ENCODE peak calls at places on chromosomes 1 and 21, in four cellular contexts. One of them, this sample, is unnamed.

GRCh38 chr1:8434104-8434503 is 116.2 kb downstream of the SLC45A1 start:
- DNase-seq in GM12878: no peak
- DNase-seq in K562: no peak
- DNase-seq in HepG2: no peak
- DNase-seq in this sample: no peak

GRCh38 chr1:151006331-151007052 is at the start of gene MINDY1:
- DNase-seq in GM12878: peak
- DNase-seq in K562: peak
- DNase-seq in HepG2: peak
- DNase-seq in this sample: peak

GRCh38 chr1:230541306-230541705 is 101.0 kb upstream of the COG2 start:
- DNase-seq in GM12878: no peak
- DNase-seq in K562: no peak
- DNase-seq in HepG2: no peak
- DNase-seq in this sample: no peak

GRCh38 chr1:51916587-51917405 is 38.3 kb upstream of the NRDC start:
- DNase-seq in GM12878: no peak
- DNase-seq in K562: no peak
- DNase-seq in HepG2: no peak
- DNase-seq in this sample: no peak

GRCh38 chr1:39107891-39108290 is 81.7 kb downstream of the NDUFS5 start:
- DNase-seq in GM12878: no peak
- DNase-seq in K562: no peak
- DNase-seq in HepG2: no peak
- DNase-seq in this sample: no peak

GRCh38 chr1:2935184-2935583 is 86.1 kb upstream of the ACTRT2 start:
- DNase-seq in GM12878: no peak
- DNase-seq in K562: no peak
- DNase-seq in HepG2: no peak
- DNase-seq in this sample: no peak

GRCh38 chr1:46084553-46085448 is 47.6 kb downstream of the PIK3R3 start:
- DNase-seq in GM12878: no peak
- DNase-seq in K562: no peak
- DNase-seq in HepG2: no peak
- DNase-seq in this sample: no peak

GRCh38 chr1:3257788-3258187 is 188.8 kb downstream of the PRDM16 start:
- DNase-seq in GM12878: no peak
- DNase-seq in K562: no peak
- DNase-seq in HepG2: no peak
- DNase-seq in this sample: no peak

GRCh38 chr1:198686069-198686728 is 47.4 kb downstream of the PTPRC start:
- DNase-seq in GM12878: no peak
- DNase-seq in K562: no peak
- DNase-seq in HepG2: peak
- DNase-seq in this sample: no peak

GRCh38 chr21:33458861-33459260 is 20.9 kb downstream of the TMEM50B start:
- DNase-seq in GM12878: no peak
- DNase-seq in K562: no peak
- DNase-seq in HepG2: no peak
- DNase-seq in this sample: no peak

GRCh38 chr1:223129229-223129851 is 13.7 kb downstream of the TLR5 start:
- DNase-seq in GM12878: no peak
- DNase-seq in K562: peak
- DNase-seq in HepG2: peak
- DNase-seq in this sample: peak

GRCh38 chr1:46202975-46203737 is at the start of gene LURAP1:
- DNase-seq in GM12878: no peak
- DNase-seq in K562: peak
- DNase-seq in HepG2: no peak
- DNase-seq in this sample: peak

GRCh38 chr1:244052011-244052727 is 1.1 kb downstream of the ZBTB18 start:
- DNase-seq in GM12878: no peak
- DNase-seq in K562: no peak
- DNase-seq in HepG2: no peak
- DNase-seq in this sample: no peak

GRCh38 chr21:35226302-35226701 is 177.2 kb upstream of the RUNX1 start:
- DNase-seq in GM12878: no peak
- DNase-seq in K562: no peak
- DNase-seq in HepG2: peak
- DNase-seq in this sample: no peak

GRCh38 chr1:155207578-155208405 is at the start of gene THBS3:
- DNase-seq in GM12878: no peak
- DNase-seq in K562: no peak
- DNase-seq in HepG2: no peak
- DNase-seq in this sample: no peak

GRCh38 chr1:179137623-179138235 is 55.9 kb downstream of the TOR3A start:
- DNase-seq in GM12878: no peak
- DNase-seq in K562: no peak
- DNase-seq in HepG2: no peak
- DNase-seq in this sample: no peak

GRCh38 chr1:179828554-179829110 is 49.0 kb downstream of the TOR1AIP2 start:
- DNase-seq in GM12878: no peak
- DNase-seq in K562: no peak
- DNase-seq in HepG2: no peak
- DNase-seq in this sample: no peak

GRCh38 chr1:6245869-6246496 is 2.0 kb downstream of the HES3 start:
- DNase-seq in GM12878: no peak
- DNase-seq in K562: peak
- DNase-seq in HepG2: no peak
- DNase-seq in this sample: peak

GRCh38 chr1:204116539-204116938 is 35.3 kb downstream of the ETNK2 start:
- DNase-seq in GM12878: no peak
- DNase-seq in K562: no peak
- DNase-seq in HepG2: no peak
- DNase-seq in this sample: no peak

GRCh38 chr1:7526867-7527732 is 244.0 kb upstream of the VAMP3 start:
- DNase-seq in GM12878: no peak
- DNase-seq in K562: no peak
- DNase-seq in HepG2: no peak
- DNase-seq in this sample: no peak

GRCh38 chr1:34409689-34410229 is 233.1 kb downstream of the C1orf94 start:
- DNase-seq in GM12878: no peak
- DNase-seq in K562: no peak
- DNase-seq in HepG2: no peak
- DNase-seq in this sample: no peak

GRCh38 chr1:166721145-166721544 is 118.1 kb upstream of the POGK start:
- DNase-seq in GM12878: no peak
- DNase-seq in K562: no peak
- DNase-seq in HepG2: no peak
- DNase-seq in this sample: no peak

GRCh38 chr1:9013824-9014223 is 12.4 kb downstream of the SLC2A7 start:
- DNase-seq in GM12878: no peak
- DNase-seq in K562: no peak
- DNase-seq in HepG2: no peak
- DNase-seq in this sample: no peak

GRCh38 chr1:86774305-86775304 is 70.2 kb downstream of the SH3GLB1 start:
- DNase-seq in GM12878: peak
- DNase-seq in K562: peak
- DNase-seq in HepG2: peak
- DNase-seq in this sample: no peak

GRCh38 chr1:116403506-116404136 is 30.6 kb downstream of the ATP1A1 start:
- DNase-seq in GM12878: no peak
- DNase-seq in K562: no peak
- DNase-seq in HepG2: no peak
- DNase-seq in this sample: no peak

GRCh38 chr1:201450721-201451291 is 18.2 kb downstream of the PHLDA3 start:
- DNase-seq in GM12878: no peak
- DNase-seq in K562: no peak
- DNase-seq in HepG2: no peak
- DNase-seq in this sample: peak

GRCh38 chr1:31931241-31932225 is 6.6 kb downstream of the PTP4A2 start:
- DNase-seq in GM12878: no peak
- DNase-seq in K562: peak
- DNase-seq in HepG2: no peak
- DNase-seq in this sample: no peak

GRCh38 chr1:182977480-182977879 is 24.5 kb upstream of the SHCBP1L start:
- DNase-seq in GM12878: no peak
- DNase-seq in K562: no peak
- DNase-seq in HepG2: no peak
- DNase-seq in this sample: no peak

GRCh38 chr1:173861731-173862145 is 6.1 kb downstream of the GAS5 start:
- DNase-seq in GM12878: no peak
- DNase-seq in K562: no peak
- DNase-seq in HepG2: no peak
- DNase-seq in this sample: no peak

GRCh38 chr1:164774819-164775654 is 216.1 kb downstream of the PBX1 start:
- DNase-seq in GM12878: no peak
- DNase-seq in K562: peak
- DNase-seq in HepG2: no peak
- DNase-seq in this sample: no peak
- TF ChIP-seq CREM in GM12878: no peak
- TF ChIP-seq CREM in K562: no peak
- TF ChIP-seq CREM in HepG2: no peak
- TF ChIP-seq CREM in this sample: no peak

DNA sequence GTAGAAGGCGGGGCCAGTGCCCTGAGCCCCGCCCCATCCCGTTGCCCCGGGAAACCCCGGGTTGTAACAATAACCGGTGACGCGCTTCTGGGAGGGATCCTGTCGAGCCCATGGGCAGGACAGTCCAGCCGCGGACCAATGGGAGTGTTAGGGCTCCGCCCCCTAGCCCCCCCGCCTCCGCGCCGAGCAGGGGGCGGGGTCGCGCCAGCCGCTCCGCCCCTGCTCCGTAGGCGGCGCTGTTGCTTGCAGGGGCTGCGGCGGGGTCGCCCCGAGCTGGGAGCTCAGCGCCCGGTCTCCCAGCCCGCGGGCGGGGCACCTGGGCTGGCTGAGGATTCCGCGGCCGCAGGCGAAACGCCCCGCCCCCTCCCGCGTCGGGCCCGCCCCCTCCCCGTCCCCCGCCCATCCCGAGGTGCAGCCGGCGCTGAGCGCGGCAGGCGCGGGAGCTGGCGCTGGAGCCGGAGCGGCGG is at the start of gene FOXO6:
- DNase-seq in GM12878: peak
- DNase-seq in K562: peak
- DNase-seq in HepG2: peak
- DNase-seq in this sample: peak
- TF ChIP-seq CREM in GM12878: peak
- TF ChIP-seq CREM in K562: peak
- TF ChIP-seq CREM in HepG2: peak
- TF ChIP-seq CREM in this sample: no peak

DNA sequence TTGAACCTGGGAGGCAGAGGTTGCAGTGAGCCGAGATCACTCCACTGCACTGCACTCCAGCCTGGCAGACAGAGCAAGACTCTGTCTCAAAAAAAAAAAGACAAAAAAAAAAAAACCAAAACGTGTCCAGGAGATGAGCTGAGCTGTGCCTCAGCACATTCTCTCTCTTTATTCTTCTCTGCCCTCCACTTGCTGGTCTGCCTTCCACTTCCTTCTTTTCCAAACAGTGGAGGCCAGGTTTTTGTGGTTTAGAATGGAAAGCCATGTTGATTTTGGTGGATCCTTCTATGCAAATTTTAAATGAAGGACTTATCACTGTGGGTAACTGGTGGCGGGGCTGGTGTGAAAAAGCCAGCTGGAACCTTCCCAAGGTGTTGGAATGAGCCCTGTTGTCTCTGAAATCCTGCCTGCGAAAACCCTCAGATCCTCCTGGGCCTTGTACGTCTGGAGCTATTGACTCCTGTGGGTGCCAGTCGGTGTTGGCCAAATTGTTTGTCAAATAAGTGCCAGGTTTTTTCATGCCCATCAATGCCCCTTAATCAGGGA is 61.9 kb downstream of the PTPRU start:
- DNase-seq in GM12878: no peak
- DNase-seq in K562: no peak
- DNase-seq in HepG2: no peak
- DNase-seq in this sample: no peak
- TF ChIP-seq CREM in GM12878: no peak
- TF ChIP-seq CREM in K562: no peak
- TF ChIP-seq CREM in HepG2: no peak
- TF ChIP-seq CREM in this sample: no peak

GRCh38 chr1:222038971-222039370 is 297.1 kb upstream of the DUSP10 start:
- DNase-seq in GM12878: no peak
- DNase-seq in K562: no peak
- DNase-seq in HepG2: no peak
- DNase-seq in this sample: no peak

GRCh38 chr1:222040163-222040900 is 298.4 kb upstream of the DUSP10 start:
- DNase-seq in GM12878: no peak
- DNase-seq in K562: no peak
- DNase-seq in HepG2: no peak
- DNase-seq in this sample: no peak

GRCh38 chr1:222043444-222044292 is 301.8 kb upstream of the DUSP10 start:
- DNase-seq in GM12878: no peak
- DNase-seq in K562: no peak
- DNase-seq in HepG2: no peak
- DNase-seq in this sample: no peak

GRCh38 chr1:222045236-222045635 is 303.3 kb upstream of the DUSP10 start:
- DNase-seq in GM12878: no peak
- DNase-seq in K562: no peak
- DNase-seq in HepG2: no peak
- DNase-seq in this sample: no peak

DNA sequence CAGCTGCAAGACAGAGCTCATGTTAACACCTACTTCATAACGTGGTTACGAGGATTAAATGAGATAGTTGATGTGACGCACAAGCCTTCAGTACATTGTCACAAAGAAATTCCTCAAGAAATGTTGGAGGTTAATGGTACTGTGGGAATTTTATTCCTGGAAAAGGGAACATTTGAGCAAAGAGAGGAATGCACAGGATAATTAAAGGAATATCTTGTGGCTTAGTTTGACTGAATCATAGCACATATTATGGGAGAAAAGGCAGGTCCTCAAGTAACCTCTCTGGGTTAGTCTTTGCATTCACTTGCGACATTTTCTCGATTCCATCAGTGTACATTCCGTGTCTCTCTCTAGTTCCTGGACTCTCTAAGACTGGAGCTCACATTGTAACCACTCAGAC is 300.2 kb upstream of the DUSP10 start:
- DNase-seq in GM12878: no peak
- DNase-seq in K562: no peak
- DNase-seq in HepG2: no peak
- DNase-seq in this sample: no peak
- TF ChIP-seq CREM in GM12878: no peak
- TF ChIP-seq CREM in K562: no peak
- TF ChIP-seq CREM in HepG2: no peak
- TF ChIP-seq CREM in this sample: no peak

DNA sequence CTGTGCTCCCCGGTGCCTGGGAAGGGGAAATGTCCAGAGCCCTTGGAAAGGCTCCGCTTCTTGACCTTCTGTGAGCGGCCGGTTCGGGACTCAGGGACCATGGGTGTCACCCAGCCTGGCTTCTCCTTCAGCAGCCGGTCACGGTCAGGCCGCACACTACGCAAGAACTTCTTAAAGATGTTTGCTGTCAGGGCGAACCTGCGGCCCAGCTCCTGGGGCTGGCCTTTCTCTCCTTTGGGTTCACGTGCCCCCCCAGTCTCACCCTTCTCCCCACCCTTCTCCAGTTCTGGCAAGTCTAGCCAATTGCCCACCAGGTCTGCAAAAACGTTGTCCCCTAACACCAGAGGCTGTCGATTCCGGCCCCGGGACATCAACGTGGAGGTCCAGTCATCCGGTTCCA is 12.1 kb downstream of the INKA2 start:
- DNase-seq in GM12878: no peak
- DNase-seq in K562: no peak
- DNase-seq in HepG2: no peak
- DNase-seq in this sample: no peak
- TF ChIP-seq CREM in GM12878: no peak
- TF ChIP-seq CREM in K562: no peak
- TF ChIP-seq CREM in HepG2: no peak
- TF ChIP-seq CREM in this sample: no peak

GRCh38 chr1:30061292-30062204 is 661.8 kb downstream of the MATN1 start:
- DNase-seq in GM12878: no peak
- DNase-seq in K562: no peak
- DNase-seq in HepG2: no peak
- DNase-seq in this sample: no peak
- TF ChIP-seq CREM in GM12878: no peak
- TF ChIP-seq CREM in K562: no peak
- TF ChIP-seq CREM in HepG2: no peak
- TF ChIP-seq CREM in this sample: no peak